ENCODE peak calls at places on chromosomes 1 and 21, in nine cellular contexts. One of them, this sample, is unnamed.

GRCh38 chr1:171226757-171227370 is 21.4 kb upstream of the FMO1 start:
- DNase-seq in colonic mucosa: peak
- DNase-seq in central memory CD8-positive, alpha-beta T cell: no peak
- DNase-seq in stimulated activated CD8-positive, alpha-beta memory T cell treated with anti-CD3 and anti-CD28 coated beads, Interleukin-15, amount 100 ng/mL, for 1 hour: no peak
- DNase-seq in RPMI8226: peak
- DNase-seq in hippocampal formation: peak
- DNase-seq in left cardiac atrium: no peak
- DNase-seq in NCI-H69: peak
- DNase-seq in AML-193: peak
- DNase-seq in this sample: no peak

GRCh38 chr1:35568975-35569395 is 4.1 kb upstream of the TFAP2E start:
- DNase-seq in colonic mucosa: peak
- DNase-seq in hippocampal formation: peak
- DNase-seq in central memory CD8-positive, alpha-beta T cell: peak
- DNase-seq in RPMI8226: peak
- DNase-seq in stimulated activated CD8-positive, alpha-beta memory T cell treated with anti-CD3 and anti-CD28 coated beads, Interleukin-15, amount 100 ng/mL, for 1 hour: peak
- DNase-seq in left cardiac atrium: no peak
- DNase-seq in NCI-H69: peak
- DNase-seq in AML-193: peak
- DNase-seq in this sample: peak

GRCh38 chr1:56216173-56216572 is 363.2 kb downstream of the PLPP3 start:
- DNase-seq in left cardiac atrium: no peak
- DNase-seq in colonic mucosa: no peak
- DNase-seq in AML-193: no peak
- DNase-seq in central memory CD8-positive, alpha-beta T cell: no peak
- DNase-seq in stimulated activated CD8-positive, alpha-beta memory T cell treated with anti-CD3 and anti-CD28 coated beads, Interleukin-15, amount 100 ng/mL, for 1 hour: no peak
- DNase-seq in hippocampal formation: peak
- DNase-seq in NCI-H69: no peak
- DNase-seq in RPMI8226: no peak
- DNase-seq in this sample: no peak

GRCh38 chr1:200896571-200897187 is 2.0 kb downstream of the INAVA start:
- DNase-seq in stimulated activated CD8-positive, alpha-beta memory T cell treated with anti-CD3 and anti-CD28 coated beads, Interleukin-15, amount 100 ng/mL, for 1 hour: no peak
- DNase-seq in central memory CD8-positive, alpha-beta T cell: no peak
- DNase-seq in NCI-H69: peak
- DNase-seq in AML-193: no peak
- DNase-seq in RPMI8226: peak
- DNase-seq in left cardiac atrium: no peak
- DNase-seq in hippocampal formation: no peak
- DNase-seq in colonic mucosa: peak
- DNase-seq in this sample: no peak

GRCh38 chr1:99786751-99787501 is 20.5 kb upstream of the FRRS1 start:
- DNase-seq in left cardiac atrium: no peak
- DNase-seq in stimulated activated CD8-positive, alpha-beta memory T cell treated with anti-CD3 and anti-CD28 coated beads, Interleukin-15, amount 100 ng/mL, for 1 hour: no peak
- DNase-seq in AML-193: no peak
- DNase-seq in RPMI8226: peak
- DNase-seq in colonic mucosa: no peak
- DNase-seq in NCI-H69: no peak
- DNase-seq in central memory CD8-positive, alpha-beta T cell: no peak
- DNase-seq in hippocampal formation: no peak
- DNase-seq in this sample: no peak

GRCh38 chr1:113250161-113250560 is 140.2 kb upstream of the MAGI3 start:
- DNase-seq in RPMI8226: no peak
- DNase-seq in left cardiac atrium: no peak
- DNase-seq in central memory CD8-positive, alpha-beta T cell: no peak
- DNase-seq in NCI-H69: no peak
- DNase-seq in AML-193: no peak
- DNase-seq in colonic mucosa: no peak
- DNase-seq in stimulated activated CD8-positive, alpha-beta memory T cell treated with anti-CD3 and anti-CD28 coated beads, Interleukin-15, amount 100 ng/mL, for 1 hour: no peak
- DNase-seq in hippocampal formation: no peak
- DNase-seq in this sample: no peak

GRCh38 chr21:33290441-33290840 is 24.3 kb downstream of the IL10RB start:
- DNase-seq in colonic mucosa: peak
- DNase-seq in left cardiac atrium: no peak
- DNase-seq in stimulated activated CD8-positive, alpha-beta memory T cell treated with anti-CD3 and anti-CD28 coated beads, Interleukin-15, amount 100 ng/mL, for 1 hour: no peak
- DNase-seq in RPMI8226: peak
- DNase-seq in hippocampal formation: no peak
- DNase-seq in central memory CD8-positive, alpha-beta T cell: no peak
- DNase-seq in NCI-H69: peak
- DNase-seq in AML-193: no peak
- DNase-seq in this sample: no peak

GRCh38 chr21:38597436-38597835 is 99.2 kb upstream of the ERG start:
- DNase-seq in central memory CD8-positive, alpha-beta T cell: no peak
- DNase-seq in hippocampal formation: no peak
- DNase-seq in colonic mucosa: no peak
- DNase-seq in left cardiac atrium: no peak
- DNase-seq in NCI-H69: no peak
- DNase-seq in stimulated activated CD8-positive, alpha-beta memory T cell treated with anti-CD3 and anti-CD28 coated beads, Interleukin-15, amount 100 ng/mL, for 1 hour: no peak
- DNase-seq in RPMI8226: no peak
- DNase-seq in AML-193: no peak
- DNase-seq in this sample: no peak

GRCh38 chr1:88773540-88774150 is 89.6 kb downstream of the PKN2 start:
- DNase-seq in AML-193: no peak
- DNase-seq in stimulated activated CD8-positive, alpha-beta memory T cell treated with anti-CD3 and anti-CD28 coated beads, Interleukin-15, amount 100 ng/mL, for 1 hour: no peak
- DNase-seq in hippocampal formation: no peak
- DNase-seq in central memory CD8-positive, alpha-beta T cell: no peak
- DNase-seq in left cardiac atrium: no peak
- DNase-seq in NCI-H69: peak
- DNase-seq in colonic mucosa: peak
- DNase-seq in RPMI8226: no peak
- DNase-seq in this sample: no peak

GRCh38 chr1:248823517-248824001 is 2.2 kb downstream of the SH3BP5L start:
- DNase-seq in hippocampal formation: no peak
- DNase-seq in AML-193: no peak
- DNase-seq in left cardiac atrium: no peak
- DNase-seq in central memory CD8-positive, alpha-beta T cell: no peak
- DNase-seq in colonic mucosa: no peak
- DNase-seq in RPMI8226: no peak
- DNase-seq in stimulated activated CD8-positive, alpha-beta memory T cell treated with anti-CD3 and anti-CD28 coated beads, Interleukin-15, amount 100 ng/mL, for 1 hour: no peak
- DNase-seq in NCI-H69: no peak
- DNase-seq in this sample: no peak

GRCh38 chr1:58933599-58933926 is 149.7 kb upstream of the JUN start:
- DNase-seq in colonic mucosa: no peak
- DNase-seq in NCI-H69: no peak
- DNase-seq in stimulated activated CD8-positive, alpha-beta memory T cell treated with anti-CD3 and anti-CD28 coated beads, Interleukin-15, amount 100 ng/mL, for 1 hour: no peak
- DNase-seq in AML-193: no peak
- DNase-seq in central memory CD8-positive, alpha-beta T cell: no peak
- DNase-seq in hippocampal formation: no peak
- DNase-seq in RPMI8226: no peak
- DNase-seq in left cardiac atrium: no peak
- DNase-seq in this sample: no peak

GRCh38 chr1:230283678-230284077 is 142.5 kb downstream of the PGBD5 start:
- DNase-seq in left cardiac atrium: no peak
- DNase-seq in RPMI8226: no peak
- DNase-seq in stimulated activated CD8-positive, alpha-beta memory T cell treated with anti-CD3 and anti-CD28 coated beads, Interleukin-15, amount 100 ng/mL, for 1 hour: no peak
- DNase-seq in hippocampal formation: no peak
- DNase-seq in NCI-H69: no peak
- DNase-seq in colonic mucosa: no peak
- DNase-seq in AML-193: no peak
- DNase-seq in central memory CD8-positive, alpha-beta T cell: no peak
- DNase-seq in this sample: no peak

This sample was measured in left ventricle myocardium superior.